ENCODE peak calls at places on chromosomes 11 and 22, in six cellular contexts. One of them, this sample, is unnamed.

GRCh38 chr22:50303848-50304527 is 3.5 kb downstream of the PLXNB2 start:
- DNase-seq in omental fat pad: no peak
- DNase-seq in AG04450: no peak
- DNase-seq in retinal pigment epithelial cell: no peak
- DNase-seq in GM10248: peak; percentile 60
- DNase-seq in OCI-LY7: peak; percentile 38
- DNase-seq in this sample: no peak

GRCh38 chr22:33111491-33111890 is 53.3 kb upstream of the SYN3 start:
- DNase-seq in AG04450: no peak
- DNase-seq in OCI-LY7: peak; percentile 54
- DNase-seq in GM10248: no peak
- DNase-seq in retinal pigment epithelial cell: no peak
- DNase-seq in omental fat pad: no peak
- DNase-seq in this sample: no peak

GRCh38 chr22:36184433-36185035 is 17.1 kb downstream of the APOL4 start:
- DNase-seq in omental fat pad: no peak
- DNase-seq in AG04450: no peak
- DNase-seq in OCI-LY7: no peak
- DNase-seq in GM10248: no peak
- DNase-seq in retinal pigment epithelial cell: no peak
- DNase-seq in this sample: no peak

GRCh38 chr11:16986434-16987204 is 27.6 kb downstream of the PLEKHA7 start:
- DNase-seq in AG04450: no peak
- DNase-seq in OCI-LY7: peak; percentile 5
- DNase-seq in retinal pigment epithelial cell: peak; percentile 87
- DNase-seq in GM10248: peak; percentile 84
- DNase-seq in omental fat pad: no peak
- DNase-seq in this sample: no peak

GRCh38 chr11:20351870-20352269 is 11.6 kb upstream of the HTATIP2 start:
- DNase-seq in GM10248: no peak
- DNase-seq in AG04450: no peak
- DNase-seq in retinal pigment epithelial cell: no peak
- DNase-seq in omental fat pad: no peak
- DNase-seq in OCI-LY7: no peak
- DNase-seq in this sample: no peak

GRCh38 chr11:87081358-87081757 is 43.6 kb downstream of the TMEM135 start:
- DNase-seq in OCI-LY7: no peak
- DNase-seq in AG04450: no peak
- DNase-seq in omental fat pad: no peak
- DNase-seq in GM10248: peak; percentile 48
- DNase-seq in retinal pigment epithelial cell: no peak
- DNase-seq in this sample: no peak

GRCh38 chr11:43517518-43517917 is 158.8 kb downstream of the TTC17 start:
- DNase-seq in GM10248: no peak
- DNase-seq in retinal pigment epithelial cell: peak; percentile 34
- DNase-seq in OCI-LY7: no peak
- DNase-seq in omental fat pad: no peak
- DNase-seq in AG04450: no peak
- DNase-seq in this sample: no peak

GRCh38 chr22:46457502-46458488 is 79.6 kb downstream of the CELSR1 start:
- DNase-seq in retinal pigment epithelial cell: no peak
- DNase-seq in AG04450: no peak
- DNase-seq in OCI-LY7: no peak
- DNase-seq in GM10248: no peak
- DNase-seq in omental fat pad: no peak
- DNase-seq in this sample: no peak

GRCh38 chr11:114846040-114846791 is 167.9 kb downstream of the NXPE2 start:
- DNase-seq in omental fat pad: no peak
- DNase-seq in GM10248: no peak
- DNase-seq in OCI-LY7: no peak
- DNase-seq in AG04450: no peak
- DNase-seq in retinal pigment epithelial cell: no peak
- DNase-seq in this sample: peak; percentile 72

GRCh38 chr11:129377739-129378138 is 2.1 kb downstream of the BARX2 start:
- DNase-seq in GM10248: no peak
- DNase-seq in retinal pigment epithelial cell: no peak
- DNase-seq in OCI-LY7: no peak
- DNase-seq in AG04450: no peak
- DNase-seq in omental fat pad: no peak
- DNase-seq in this sample: no peak

GRCh38 chr11:403021-403760 is 9.2 kb downstream of the PKP3 start:
- DNase-seq in retinal pigment epithelial cell: no peak
- DNase-seq in omental fat pad: no peak
- DNase-seq in AG04450: no peak
- DNase-seq in OCI-LY7: no peak
- DNase-seq in GM10248: no peak
- DNase-seq in this sample: no peak

GRCh38 chr11:43579171-43579918 is 101.2 kb upstream of the HSD17B12 start:
- DNase-seq in GM10248: peak; percentile 64
- DNase-seq in OCI-LY7: peak; percentile 35
- DNase-seq in AG04450: no peak
- DNase-seq in omental fat pad: no peak
- DNase-seq in retinal pigment epithelial cell: no peak
- DNase-seq in this sample: peak; percentile 81

GRCh38 chr22:40857309-40857851 is 432 bp downstream of the XPNPEP3 start:
- DNase-seq in omental fat pad: no peak
- DNase-seq in AG04450: no peak
- DNase-seq in GM10248: no peak
- DNase-seq in OCI-LY7: no peak
- DNase-seq in retinal pigment epithelial cell: no peak
- DNase-seq in this sample: no peak

GRCh38 chr11:113274708-113275582 is 39.4 kb upstream of the TTC12 start:
- DNase-seq in AG04450: no peak
- DNase-seq in retinal pigment epithelial cell: no peak
- DNase-seq in OCI-LY7: no peak
- DNase-seq in omental fat pad: no peak
- DNase-seq in GM10248: no peak
- DNase-seq in this sample: no peak

GRCh38 chr11:9142732-9143131 is 51.3 kb upstream of the SCUBE2 start:
- DNase-seq in retinal pigment epithelial cell: no peak
- DNase-seq in omental fat pad: no peak
- DNase-seq in OCI-LY7: no peak
- DNase-seq in AG04450: no peak
- DNase-seq in GM10248: no peak
- DNase-seq in this sample: no peak

GRCh38 chr11:10498426-10499250 is 42.3 kb downstream of the RNF141 start:
- DNase-seq in AG04450: no peak
- DNase-seq in GM10248: peak; percentile 15
- DNase-seq in omental fat pad: no peak
- DNase-seq in retinal pigment epithelial cell: no peak
- DNase-seq in OCI-LY7: no peak
- DNase-seq in this sample: peak; percentile 74

GRCh38 chr11:113261709-113262475 is 52.5 kb upstream of the TTC12 start:
- DNase-seq in GM10248: no peak
- DNase-seq in OCI-LY7: no peak
- DNase-seq in omental fat pad: no peak
- DNase-seq in AG04450: no peak
- DNase-seq in retinal pigment epithelial cell: no peak
- DNase-seq in this sample: no peak

GRCh38 chr11:91373497-91373896 is 851.1 kb upstream of the FAT3 start:
- DNase-seq in retinal pigment epithelial cell: no peak
- DNase-seq in omental fat pad: no peak
- DNase-seq in GM10248: no peak
- DNase-seq in AG04450: no peak
- DNase-seq in OCI-LY7: no peak
- DNase-seq in this sample: no peak

GRCh38 chr11:45803981-45804805 is 756 bp upstream of the SLC35C1 start:
- DNase-seq in GM10248: peak; percentile 59
- DNase-seq in OCI-LY7: peak; percentile 54
- DNase-seq in omental fat pad: peak; percentile 78
- DNase-seq in retinal pigment epithelial cell: no peak
- DNase-seq in AG04450: no peak
- DNase-seq in this sample: no peak

GRCh38 chr11:63629426-63629825 is 15.2 kb upstream of the PLAAT3 start:
- DNase-seq in omental fat pad: no peak
- DNase-seq in retinal pigment epithelial cell: no peak
- DNase-seq in AG04450: no peak
- DNase-seq in GM10248: no peak
- DNase-seq in OCI-LY7: no peak
- DNase-seq in this sample: no peak

GRCh38 chr11:106480581-106481185 is 403.2 kb downstream of the AASDHPPT start:
- DNase-seq in OCI-LY7: no peak
- DNase-seq in AG04450: no peak
- DNase-seq in GM10248: no peak
- DNase-seq in omental fat pad: no peak
- DNase-seq in retinal pigment epithelial cell: no peak
- DNase-seq in this sample: no peak

GRCh38 chr11:46273511-46274205 is 3.8 kb upstream of the CREB3L1 start:
- DNase-seq in omental fat pad: no peak
- DNase-seq in AG04450: no peak
- DNase-seq in GM10248: no peak
- DNase-seq in retinal pigment epithelial cell: no peak
- DNase-seq in OCI-LY7: no peak
- DNase-seq in this sample: no peak

GRCh38 chr11:126646701-126647209 is 291.3 kb downstream of the ST3GAL4 start:
- DNase-seq in OCI-LY7: no peak
- DNase-seq in AG04450: no peak
- DNase-seq in omental fat pad: no peak
- DNase-seq in GM10248: no peak
- DNase-seq in retinal pigment epithelial cell: no peak
- DNase-seq in this sample: no peak

GRCh38 chr22:50305658-50306566 is 1.5 kb downstream of the PLXNB2 start:
- DNase-seq in retinal pigment epithelial cell: peak; percentile 85
- DNase-seq in omental fat pad: peak; percentile 84
- DNase-seq in GM10248: peak; percentile 70
- DNase-seq in OCI-LY7: no peak
- DNase-seq in AG04450: peak; percentile 90
- DNase-seq in this sample: peak; percentile 93

GRCh38 chr11:36356201-36356600 is 60.1 kb downstream of the PRR5L start:
- DNase-seq in AG04450: no peak
- DNase-seq in retinal pigment epithelial cell: no peak
- DNase-seq in OCI-LY7: peak; percentile 64
- DNase-seq in GM10248: peak; percentile 52
- DNase-seq in omental fat pad: no peak
- DNase-seq in this sample: no peak

GRCh38 chr11:118353084-118353710 is 6.2 kb upstream of the UBE4A start:
- DNase-seq in OCI-LY7: peak; percentile 60
- DNase-seq in retinal pigment epithelial cell: no peak
- DNase-seq in AG04450: no peak
- DNase-seq in GM10248: peak; percentile 33
- DNase-seq in omental fat pad: no peak
- DNase-seq in this sample: no peak
- TF ChIP-seq CTCF in OCI-LY7: peak; percentile 92
- TF ChIP-seq CTCF in retinal pigment epithelial cell: peak; percentile 44
- TF ChIP-seq CTCF in AG04450: peak; percentile 55
- TF ChIP-seq CTCF in GM10248: peak; percentile 14
- TF ChIP-seq CTCF in omental fat pad: no peak
- TF ChIP-seq CTCF in this sample: peak; percentile 45

GRCh38 chr22:27829620-27830019 is 28.1 kb upstream of the MN1 start:
- DNase-seq in OCI-LY7: no peak
- DNase-seq in omental fat pad: no peak
- DNase-seq in retinal pigment epithelial cell: no peak
- DNase-seq in GM10248: no peak
- DNase-seq in AG04450: no peak
- DNase-seq in this sample: no peak
- TF ChIP-seq CTCF in OCI-LY7: no peak
- TF ChIP-seq CTCF in omental fat pad: no peak
- TF ChIP-seq CTCF in retinal pigment epithelial cell: no peak
- TF ChIP-seq CTCF in GM10248: no peak
- TF ChIP-seq CTCF in AG04450: no peak
- TF ChIP-seq CTCF in this sample: no peak

GRCh38 chr11:7469351-7469865 is 15.9 kb upstream of the OLFML1 start:
- DNase-seq in omental fat pad: no peak
- DNase-seq in retinal pigment epithelial cell: no peak
- DNase-seq in AG04450: no peak
- DNase-seq in OCI-LY7: no peak
- DNase-seq in GM10248: no peak
- DNase-seq in this sample: no peak
- TF ChIP-seq CTCF in omental fat pad: no peak
- TF ChIP-seq CTCF in retinal pigment epithelial cell: no peak
- TF ChIP-seq CTCF in AG04450: no peak
- TF ChIP-seq CTCF in OCI-LY7: no peak
- TF ChIP-seq CTCF in GM10248: no peak
- TF ChIP-seq CTCF in this sample: no peak

GRCh38 chr11:6298605-6299004 is 21.7 kb downstream of the CAVIN3 start:
- DNase-seq in AG04450: no peak
- DNase-seq in GM10248: no peak
- DNase-seq in OCI-LY7: peak; percentile 53
- DNase-seq in omental fat pad: no peak
- DNase-seq in retinal pigment epithelial cell: no peak
- DNase-seq in this sample: no peak
- TF ChIP-seq CTCF in AG04450: peak; percentile 53
- TF ChIP-seq CTCF in GM10248: peak; percentile 41
- TF ChIP-seq CTCF in OCI-LY7: peak; percentile 74
- TF ChIP-seq CTCF in omental fat pad: no peak
- TF ChIP-seq CTCF in retinal pigment epithelial cell: peak; percentile 62
- TF ChIP-seq CTCF in this sample: no peak

DNA sequence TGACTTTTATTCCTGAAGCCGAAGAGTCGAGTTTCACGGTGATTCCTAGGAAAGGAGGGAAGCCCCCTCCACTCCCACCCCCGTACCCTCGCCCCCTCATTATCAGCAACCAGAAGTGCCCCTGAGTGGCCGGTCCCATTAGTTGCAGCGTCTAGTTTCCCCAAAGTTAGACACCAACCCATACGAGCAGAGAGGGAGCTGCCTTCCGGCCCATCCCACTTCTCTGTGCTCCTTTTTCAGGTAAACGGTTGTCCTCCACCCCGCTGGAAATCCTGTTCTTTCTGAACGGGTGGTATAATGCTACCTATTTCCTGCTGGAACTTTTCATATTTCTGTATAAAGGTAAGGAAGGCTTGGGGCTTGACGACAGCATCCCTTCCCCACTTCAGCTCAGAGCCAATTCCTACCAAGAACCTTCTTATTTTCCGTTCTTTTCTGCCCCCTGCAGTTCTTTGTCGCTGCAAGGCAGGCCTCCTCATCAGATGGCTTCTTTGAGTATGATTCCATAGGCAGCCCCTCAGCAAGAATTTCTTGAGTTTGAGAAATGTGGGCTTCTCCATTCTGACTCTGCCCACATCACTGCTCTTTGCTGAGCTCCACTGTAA is 706 bp downstream of the TMEM216 start:
- DNase-seq in omental fat pad: no peak
- DNase-seq in OCI-LY7: peak; percentile 32
- DNase-seq in retinal pigment epithelial cell: no peak
- DNase-seq in GM10248: peak; percentile 45
- DNase-seq in AG04450: no peak
- DNase-seq in this sample: no peak
- TF ChIP-seq CTCF in omental fat pad: no peak
- TF ChIP-seq CTCF in OCI-LY7: peak; percentile 64
- TF ChIP-seq CTCF in retinal pigment epithelial cell: peak; percentile 49
- TF ChIP-seq CTCF in GM10248: peak; percentile 38
- TF ChIP-seq CTCF in AG04450: peak; percentile 52
- TF ChIP-seq CTCF in this sample: no peak

GRCh38 chr22:39215070-39215396 is 29.7 kb downstream of the PDGFB start:
- DNase-seq in retinal pigment epithelial cell: no peak
- DNase-seq in GM10248: no peak
- DNase-seq in AG04450: no peak
- DNase-seq in OCI-LY7: no peak
- DNase-seq in omental fat pad: no peak
- DNase-seq in this sample: no peak

GRCh38 chr22:39214383-39215069 is 30.3 kb downstream of the PDGFB start:
- DNase-seq in GM10248: no peak
- DNase-seq in retinal pigment epithelial cell: peak; percentile 18
- DNase-seq in OCI-LY7: no peak
- DNase-seq in AG04450: no peak
- DNase-seq in omental fat pad: no peak
- DNase-seq in this sample: no peak

GRCh38 chr22:39214006-39214382 is 30.8 kb downstream of the PDGFB start:
- DNase-seq in omental fat pad: no peak
- DNase-seq in AG04450: no peak
- DNase-seq in retinal pigment epithelial cell: no peak
- DNase-seq in OCI-LY7: no peak
- DNase-seq in GM10248: no peak
- DNase-seq in this sample: no peak

GRCh38 chr22:39215430-39216142 is 29.2 kb downstream of the PDGFB start:
- DNase-seq in omental fat pad: no peak
- DNase-seq in OCI-LY7: peak; percentile 23
- DNase-seq in GM10248: peak; percentile 68
- DNase-seq in AG04450: no peak
- DNase-seq in retinal pigment epithelial cell: no peak
- DNase-seq in this sample: no peak

GRCh38 chr22:39216143-39216490 is 28.7 kb downstream of the PDGFB start:
- DNase-seq in retinal pigment epithelial cell: no peak
- DNase-seq in GM10248: no peak
- DNase-seq in OCI-LY7: no peak
- DNase-seq in AG04450: no peak
- DNase-seq in omental fat pad: no peak
- DNase-seq in this sample: no peak
- TF ChIP-seq CTCF in retinal pigment epithelial cell: no peak
- TF ChIP-seq CTCF in GM10248: no peak
- TF ChIP-seq CTCF in OCI-LY7: no peak
- TF ChIP-seq CTCF in AG04450: no peak
- TF ChIP-seq CTCF in omental fat pad: no peak
- TF ChIP-seq CTCF in this sample: no peak

This sample was measured in esophagus muscularis mucosa.